ENCODE peak calls at places on chromosomes 1 and 21, in ten cellular contexts. E is colonic mucosa, V is IMR-90, D is MM.1S, L is ovary, Q is left ventricle myocardium inferior, U is heart left ventricle, B is heart right ventricle, O is OCI-LY7, G is hepatocyte. S is an unnamed sample. For H3K4me1, the result is how much of the 10 kb centered on the place peaks cover.

GRCh38 chr1:239386453-239387303 is at the start of gene CHRM3:
- DNase-seq in E (peak), V (no peak), D (peak), L (peak), Q (no peak), U (no peak), B (no peak), O (no peak), G (peak), S (peak)

GRCh38 chr21:20789696-20790095 is 208.5 kb upstream of the NCAM2 start:
- DNase-seq in E (no peak), V (no peak), D (no peak), L (no peak), Q (no peak), U (no peak), B (no peak), O (no peak), G (no peak), S (no peak)

GRCh38 chr1:41743361-41743760 is 175.4 kb downstream of the HIVEP3 start:
- DNase-seq in E (no peak), V (peak), D (no peak), L (no peak), Q (no peak), U (no peak), B (no peak), O (no peak), G (no peak), S (no peak)

GRCh38 chr1:43947061-43947889 is 525 bp downstream of the IPO13 start:
- DNase-seq in E (no peak), V (no peak), D (no peak), L (peak), Q (peak), U (peak), B (peak), O (no peak), G (no peak), S (peak)

GRCh38 chr1:179588425-179589024 is 3.1 kb upstream of the TDRD5 start:
- DNase-seq in E (no peak), V (no peak), D (no peak), L (no peak), Q (no peak), U (no peak), B (no peak), O (no peak), G (no peak), S (no peak)

GRCh38 chr1:78649628-78650027 is at the start of gene IFI44:
- DNase-seq in E (peak), V (peak), D (peak), L (peak), Q (peak), U (peak), B (peak), O (no peak), G (peak), S (peak)

GRCh38 chr1:3899776-3900149 is 309 bp downstream of the C1orf174 start:
- DNase-seq in E (no peak), V (no peak), D (peak), L (no peak), Q (peak), U (no peak), B (no peak), O (no peak), G (no peak), S (no peak)

GRCh38 chr1:80054129-80054528 is 1047.6 kb upstream of the ADGRL4 start:
- DNase-seq in E (peak), V (peak), D (no peak), L (no peak), Q (no peak), U (no peak), B (no peak), O (no peak), G (peak), S (peak)

GRCh38 chr1:202958544-202959275 is 598 bp upstream of the ADIPOR1 start:
- DNase-seq in E (peak), V (no peak), D (peak), L (no peak), Q (no peak), U (no peak), B (no peak), O (no peak), G (no peak), S (no peak)

GRCh38 chr1:38991638-38992449 is 768 bp downstream of the AKIRIN1 start:
- DNase-seq in E (peak), V (no peak), D (no peak), L (no peak), Q (peak), U (peak), B (peak), O (peak), G (peak), S (peak)

GRCh38 chr1:57217905-57218304 is 206.0 kb downstream of the DAB1 start:
- DNase-seq in E (no peak), V (no peak), D (no peak), L (no peak), Q (no peak), U (no peak), B (no peak), O (no peak), G (no peak), S (no peak)

GRCh38 chr1:73674945-73675561 is 522.9 kb downstream of the LRRIQ3 start:
- DNase-seq in E (no peak), V (no peak), D (peak), L (no peak), Q (no peak), U (no peak), B (no peak), O (peak), G (peak), S (no peak)
- TF ChIP-seq CTCF in E (peak), V (peak), D (peak), L (no peak), Q (peak), U (peak), B (peak), O (peak), G (peak), S (peak)

GRCh38 chr1:64960731-64961130 is 5.6 kb downstream of the JAK1 start:
- DNase-seq in E (no peak), V (no peak), D (peak), L (no peak), Q (no peak), U (no peak), B (no peak), O (peak), G (no peak), S (no peak)

GRCh38 chr1:64959973-64960372 is 6.4 kb downstream of the JAK1 start:
- DNase-seq in E (no peak), V (no peak), D (no peak), L (no peak), Q (no peak), U (no peak), B (no peak), O (no peak), G (no peak), S (no peak)

GRCh38 chr1:64961923-64962322 is 4.4 kb downstream of the JAK1 start:
- DNase-seq in E (no peak), V (no peak), D (no peak), L (no peak), Q (no peak), U (no peak), B (no peak), O (no peak), G (no peak), S (no peak)

GRCh38 chr1:64963466-64963865 is 2.9 kb downstream of the JAK1 start:
- DNase-seq in E (no peak), V (no peak), D (no peak), L (no peak), Q (no peak), U (no peak), B (no peak), O (peak), G (no peak), S (no peak)

DNA sequence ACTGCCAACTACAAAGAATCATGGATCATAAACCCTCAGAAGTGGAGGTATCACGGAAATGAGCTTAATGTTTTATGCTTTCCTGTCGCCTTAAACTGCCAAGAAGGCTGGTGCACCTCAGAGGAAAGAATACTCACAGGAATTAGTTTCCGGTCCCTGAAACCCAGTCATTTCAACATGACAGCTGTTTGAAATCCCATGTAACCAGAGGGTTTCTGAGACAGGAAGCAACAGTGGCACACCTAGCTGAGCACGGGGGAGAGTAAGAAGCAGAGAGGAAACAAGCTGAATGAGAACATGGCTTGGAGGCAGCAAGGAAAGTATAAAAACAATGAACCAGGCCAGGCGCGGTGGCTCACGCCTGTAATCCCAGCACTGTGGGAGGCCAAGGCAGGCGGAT is 3.9 kb downstream of the JAK1 start:
- DNase-seq in E (no peak), V (no peak), D (no peak), L (no peak), Q (no peak), U (no peak), B (no peak), O (peak), G (no peak), S (no peak)
- H3K27ac ChIP-seq in E (peak), V (no peak), D (no peak), L (no peak), Q (no peak), U (no peak), B (no peak), O (peak), G (no peak), S (peak)

GRCh38 chr1:201537467-201537866 is 1.5 kb upstream of the NAV1 start:
- DNase-seq in E (no peak), V (no peak), D (no peak), L (no peak), Q (no peak), U (no peak), B (no peak), O (no peak), G (no peak), S (no peak)

GRCh38 chr1:201537966-201538617 is 835 bp upstream of the NAV1 start:
- DNase-seq in E (no peak), V (no peak), D (no peak), L (no peak), Q (no peak), U (no peak), B (no peak), O (no peak), G (no peak), S (no peak)

GRCh38 chr1:201539561-201540404 is 856 bp downstream of the NAV1 start:
- DNase-seq in E (no peak), V (peak), D (no peak), L (peak), Q (peak), U (peak), B (peak), O (no peak), G (peak), S (no peak)

GRCh38 chr1:201537028-201537427 is 1.9 kb upstream of the NAV1 start:
- DNase-seq in E (no peak), V (no peak), D (no peak), L (no peak), Q (no peak), U (no peak), B (no peak), O (no peak), G (no peak), S (no peak)

DNA sequence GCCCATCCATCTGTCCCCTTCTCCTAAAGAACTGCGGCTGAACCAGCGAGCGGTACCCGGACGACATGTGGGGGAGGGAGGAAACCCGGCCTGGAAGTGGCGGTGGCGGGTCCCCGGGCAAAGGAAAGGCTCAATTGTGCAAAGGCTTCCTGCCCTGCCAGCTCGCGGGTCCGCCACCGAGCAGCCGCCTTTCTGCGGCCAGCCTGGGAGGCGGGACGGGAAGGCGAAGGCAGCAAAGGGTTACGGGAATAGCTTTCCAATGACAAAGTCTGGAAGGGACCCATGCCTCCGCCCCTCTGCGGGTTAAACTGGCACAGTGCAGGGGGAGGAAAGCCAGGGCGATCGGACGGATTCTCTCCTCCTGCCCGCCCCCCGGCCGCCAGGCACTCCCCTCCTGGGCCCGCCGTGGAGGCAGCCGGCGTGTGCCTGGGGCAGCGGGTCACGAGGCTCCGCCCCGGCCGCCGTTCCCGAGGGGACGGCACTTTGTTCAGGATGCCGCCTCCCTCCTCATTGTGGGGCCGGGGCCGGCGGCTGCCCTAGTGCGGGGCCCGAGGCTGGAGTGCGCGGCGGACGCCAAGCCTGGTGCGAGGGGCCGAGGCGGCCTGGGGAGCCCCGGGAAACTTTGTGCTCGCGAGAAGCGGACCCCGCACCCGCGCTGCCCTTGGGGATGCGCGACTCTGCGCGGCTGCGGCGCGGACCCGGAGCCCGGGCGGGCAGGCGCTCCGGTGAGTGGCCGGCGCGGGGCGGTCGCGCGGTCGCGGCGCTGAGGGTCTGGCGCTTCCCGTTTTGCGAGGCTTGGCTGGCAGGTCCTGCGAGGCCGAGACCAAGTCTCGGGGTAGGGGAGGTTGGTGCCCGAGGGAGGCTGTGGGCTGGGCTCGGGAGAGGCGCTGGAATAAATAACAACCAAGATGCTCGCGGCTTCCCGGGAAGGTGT is at the start of gene NAV1:
- DNase-seq in E (peak), V (peak), D (no peak), L (peak), Q (peak), U (peak), B (peak), O (no peak), G (peak), S (peak)
- H3K4me1 ChIP-seq in E (under half), V (under half), D (under half), L (under half), Q (half or more), U (under half), B (half or more), O (under half), G (under half), S (under half)

GRCh38 chr1:183090386-183091006 is 67.3 kb downstream of the LAMC1 start:
- DNase-seq in E (peak), V (peak), D (no peak), L (no peak), Q (peak), U (peak), B (peak), O (no peak), G (no peak), S (peak)
- TF ChIP-seq CTCF in E (no peak), V (no peak), D (no peak), L (no peak), Q (no peak), U (no peak), B (no peak), O (no peak), G (no peak), S (no peak)